ENCODE peak calls at places on chromosomes 7 and 10, in six cellular contexts. K is brain microvascular endothelial cell, M is coronary artery, V is endothelial cell, L is HCT116, F is IMR-90. Q is an unnamed sample.

GRCh38 chr7:140003913-140004382 is 58.8 kb downstream of the PARP12 start:
- DNase-seq in F (peak), M (no peak), V (peak), K (peak), L (peak), Q (no peak)

GRCh38 chr10:43316988-43317387 is 50.1 kb upstream of the RASGEF1A start:
- DNase-seq in L (no peak), V (no peak), M (no peak), F (no peak), K (no peak), Q (no peak)

GRCh38 chr7:99141756-99142726 is 1.9 kb downstream of the SMURF1 start:
- DNase-seq in M (peak), K (peak), F (peak), V (peak), L (no peak), Q (peak)

GRCh38 chr10:99945286-99945685 is 64.5 kb downstream of the DNMBP start:
- DNase-seq in V (no peak), L (no peak), M (no peak), F (peak), K (peak), Q (no peak)

GRCh38 chr7:94605031-94605430 is 50.9 kb downstream of the SGCE start:
- DNase-seq in F (peak), L (no peak), V (no peak), K (no peak), M (no peak), Q (no peak)

GRCh38 chr10:113517893-113518240 is 35.0 kb upstream of the HABP2 start:
- DNase-seq in K (no peak), L (no peak), V (no peak), M (no peak), F (no peak), Q (no peak)

GRCh38 chr7:16309129-16309528 is 112.2 kb downstream of the CRPPA start:
- DNase-seq in M (no peak), K (no peak), F (no peak), L (no peak), V (no peak), Q (no peak)

GRCh38 chr7:117324940-117325339 is 2.1 kb upstream of the WNT2 start:
- DNase-seq in K (no peak), M (no peak), L (no peak), F (no peak), V (no peak), Q (no peak)

GRCh38 chr10:110398419-110399162 is 93.9 kb upstream of the SMNDC1 start:
- DNase-seq in L (peak), M (peak), K (peak), V (no peak), F (peak), Q (peak)

GRCh38 chr10:103593022-103593570 is 99.6 kb downstream of the NEURL1 start:
- DNase-seq in F (no peak), V (no peak), M (no peak), K (no peak), L (no peak), Q (no peak)
- TF ChIP-seq CTCF in F (no peak), V (peak), M (no peak), K (no peak), L (no peak), Q (no peak)

DNA sequence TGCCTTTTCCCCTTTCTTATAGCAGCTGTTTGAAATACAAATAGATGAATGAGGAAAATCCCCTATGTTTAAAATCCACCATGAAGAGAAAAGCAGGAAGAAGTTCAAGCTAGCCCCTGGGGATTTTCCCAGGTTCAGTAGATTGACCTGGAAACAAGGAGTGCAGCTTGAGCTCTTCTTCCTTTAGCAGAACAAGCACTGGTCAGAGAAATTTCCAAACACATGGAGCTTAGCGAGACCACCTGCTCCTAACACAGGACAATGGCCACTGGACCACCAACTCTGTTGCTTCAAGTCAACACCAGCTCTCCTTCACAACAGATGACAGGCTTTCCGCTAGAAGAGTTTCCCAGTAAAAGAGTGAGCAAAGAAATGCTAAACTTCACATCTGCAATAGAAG is 9.3 kb upstream of the FBXW4 start:
- DNase-seq in V (no peak), L (no peak), M (no peak), F (no peak), K (no peak), Q (no peak)
- TF ChIP-seq CTCF in V (no peak), L (no peak), M (no peak), F (no peak), K (no peak), Q (no peak)

DNA sequence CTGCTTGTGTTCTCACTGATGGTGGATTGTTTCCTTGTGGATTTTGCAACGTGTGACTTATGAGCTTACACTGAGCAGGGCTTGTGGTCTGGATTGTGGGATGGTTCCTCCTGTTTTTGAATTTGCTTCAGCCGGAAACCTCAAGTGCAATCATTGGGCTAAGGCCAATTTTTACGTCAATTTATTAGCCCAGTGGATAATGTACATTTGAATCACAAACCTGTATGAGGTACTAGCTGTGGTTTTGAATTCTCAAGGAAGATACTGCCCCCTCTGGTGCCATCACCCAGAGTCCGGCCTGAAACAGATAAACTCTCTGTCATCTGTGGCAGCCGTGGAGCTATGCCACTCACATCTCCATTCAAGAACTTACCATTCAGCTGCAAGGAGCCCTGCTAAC is 7.3 kb upstream of the ZNF777 start:
- DNase-seq in M (no peak), V (no peak), F (no peak), K (no peak), L (no peak), Q (no peak)
- TF ChIP-seq CTCF in M (no peak), V (no peak), F (no peak), K (peak), L (no peak), Q (no peak)

GRCh38 chr7:46322937-46323336 is 401.9 kb upstream of the IGFBP3 start:
- DNase-seq in K (no peak), M (no peak), L (no peak), F (no peak), V (no peak), Q (no peak)
- TF ChIP-seq CTCF in K (no peak), M (no peak), L (no peak), F (no peak), V (no peak), Q (no peak)

GRCh38 chr10:70052462-70053211 is at the start of gene MACROH2A2:
- DNase-seq in L (peak), F (peak), K (peak), M (no peak), V (peak), Q (peak)
- TF ChIP-seq CTCF in L (peak), F (peak), K (peak), M (no peak), V (no peak), Q (peak)

GRCh38 chr10:71970331-71970730 is 6.1 kb downstream of the CHST3 start:
- DNase-seq in M (no peak), F (no peak), L (no peak), K (no peak), V (peak), Q (no peak)
- TF ChIP-seq CTCF in M (no peak), F (peak), L (peak), K (peak), V (no peak), Q (peak)

GRCh38 chr10:90288403-90288933 is 569.4 kb downstream of the HTR7 start:
- DNase-seq in F (peak), K (peak), L (peak), V (no peak), M (no peak), Q (no peak)
- TF ChIP-seq CTCF in F (peak), K (peak), L (no peak), V (no peak), M (no peak), Q (peak)

GRCh38 chr7:137591444-137591843 is 247.9 kb upstream of the PTN start:
- DNase-seq in F (peak), K (peak), M (no peak), L (no peak), V (peak), Q (no peak)

GRCh38 chr7:137590686-137591255 is 247.2 kb upstream of the PTN start:
- DNase-seq in M (no peak), V (no peak), L (no peak), F (no peak), K (no peak), Q (no peak)

GRCh38 chr7:137590071-137590470 is 246.5 kb upstream of the PTN start:
- DNase-seq in K (no peak), M (no peak), L (no peak), V (no peak), F (no peak), Q (no peak)

GRCh38 chr7:137597856-137598255 is 248.9 kb downstream of the DGKI start:
- DNase-seq in M (no peak), K (no peak), F (no peak), L (no peak), V (no peak), Q (no peak)

DNA sequence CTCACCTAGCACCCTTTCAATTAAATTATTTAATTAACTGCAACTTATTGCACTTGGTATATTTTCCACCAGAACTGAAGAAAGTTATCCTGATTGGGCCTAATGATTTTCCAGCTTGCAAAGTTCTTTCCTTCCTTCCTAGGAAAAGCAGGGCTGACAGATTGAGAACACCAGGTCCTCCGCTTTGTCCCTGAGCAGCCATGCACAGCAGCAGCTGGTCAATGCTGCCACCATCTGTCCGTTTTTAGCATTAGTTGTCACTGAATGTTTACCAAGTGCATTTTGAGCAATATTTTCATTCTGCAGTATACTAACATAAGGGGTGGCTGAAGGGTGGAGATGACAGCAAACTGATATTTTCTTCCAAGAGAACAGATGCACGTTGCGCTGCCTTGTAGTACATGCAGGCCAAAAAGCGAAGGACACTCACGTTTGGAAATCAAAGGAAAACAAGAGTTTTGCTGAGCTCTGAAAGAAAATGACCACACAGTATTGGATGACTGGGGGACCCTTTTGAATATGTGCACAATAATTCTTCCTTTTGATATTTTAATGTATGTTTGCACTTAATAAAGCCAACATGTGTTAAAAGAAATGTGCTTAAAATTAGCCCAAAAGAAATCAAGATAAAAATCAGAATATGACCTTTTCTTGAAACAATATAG is 248.8 kb upstream of the PTN start:
- DNase-seq in L (peak), V (peak), F (peak), M (no peak), K (peak), Q (peak)
- TF ChIP-seq CTCF in L (peak), V (peak), F (peak), M (peak), K (peak), Q (peak)

DNA sequence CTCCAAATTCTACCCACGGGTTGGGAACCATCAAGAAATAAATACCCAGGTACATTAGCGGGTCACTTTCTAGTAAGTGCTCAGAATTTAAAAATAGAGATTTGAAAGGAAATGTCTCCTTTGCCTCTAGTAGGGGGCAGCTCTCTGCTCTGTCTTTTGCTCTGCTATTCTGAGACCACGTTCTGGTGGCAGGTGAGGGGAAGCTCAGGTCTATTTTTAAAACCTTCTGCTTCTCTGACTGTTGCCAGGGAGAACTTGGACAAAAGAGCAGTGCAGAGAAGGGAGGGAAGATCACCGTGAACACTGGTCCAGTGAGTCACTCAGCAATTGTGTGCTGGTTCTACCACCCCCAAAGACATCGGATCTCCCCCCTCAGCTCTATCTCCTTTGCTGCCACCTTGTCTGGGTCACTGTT is 72.3 kb upstream of the LOXL4 start:
- DNase-seq in L (no peak), V (no peak), F (peak), K (no peak), M (no peak), Q (no peak)
- TF ChIP-seq CTCF in L (no peak), V (no peak), F (no peak), K (no peak), M (no peak), Q (no peak)

Q was measured in osteocyte.